ENCODE peak calls at places on chromosomes 1 and 21, in four cellular contexts. One of them, this sample, is unnamed.

GRCh38 chr1:8357329-8358101 is 39.6 kb downstream of the SLC45A1 start:
- DNase-seq in GM12878: no peak
- DNase-seq in K562: no peak
- DNase-seq in H1: no peak
- DNase-seq in this sample: no peak

GRCh38 chr1:37306871-37307270 is 167.5 kb upstream of the ZC3H12A start:
- DNase-seq in GM12878: no peak
- DNase-seq in K562: no peak
- DNase-seq in H1: no peak
- DNase-seq in this sample: no peak

GRCh38 chr1:68196676-68197075 is 35.6 kb downstream of the WLS start:
- DNase-seq in GM12878: no peak
- DNase-seq in K562: no peak
- DNase-seq in H1: no peak
- DNase-seq in this sample: no peak

GRCh38 chr1:21510113-21510493 is 880 bp downstream of the ALPL start:
- DNase-seq in GM12878: no peak
- DNase-seq in K562: no peak
- DNase-seq in H1: peak
- DNase-seq in this sample: no peak

GRCh38 chr1:10691075-10691739 is 105.2 kb downstream of the CASZ1 start:
- DNase-seq in GM12878: no peak
- DNase-seq in K562: no peak
- DNase-seq in H1: no peak
- DNase-seq in this sample: no peak

GRCh38 chr1:160108888-160109662 is 6.5 kb upstream of the ATP1A2 start:
- DNase-seq in GM12878: no peak
- DNase-seq in K562: no peak
- DNase-seq in H1: no peak
- DNase-seq in this sample: peak

GRCh38 chr1:221430133-221430960 is 311.5 kb downstream of the DUSP10 start:
- DNase-seq in GM12878: no peak
- DNase-seq in K562: no peak
- DNase-seq in H1: no peak
- DNase-seq in this sample: no peak

GRCh38 chr1:86018311-86018923 is 138.2 kb downstream of the COL24A1 start:
- DNase-seq in GM12878: no peak
- DNase-seq in K562: peak
- DNase-seq in H1: peak
- DNase-seq in this sample: peak

GRCh38 chr1:224493269-224493668 is 58.7 kb upstream of the WDR26 start:
- DNase-seq in GM12878: no peak
- DNase-seq in K562: no peak
- DNase-seq in H1: no peak
- DNase-seq in this sample: no peak

GRCh38 chr1:5915587-5916571 is 76.3 kb downstream of the NPHP4 start:
- DNase-seq in GM12878: peak
- DNase-seq in K562: peak
- DNase-seq in H1: no peak
- DNase-seq in this sample: peak

GRCh38 chr1:59601032-59601431 is 213.7 kb upstream of the HOOK1 start:
- DNase-seq in GM12878: no peak
- DNase-seq in K562: no peak
- DNase-seq in H1: no peak
- DNase-seq in this sample: no peak

GRCh38 chr21:15730484-15731242 is 881 bp downstream of the USP25 start:
- DNase-seq in GM12878: no peak
- DNase-seq in K562: peak
- DNase-seq in H1: no peak
- DNase-seq in this sample: no peak

GRCh38 chr1:68291763-68292384 is 59.6 kb upstream of the WLS start:
- DNase-seq in GM12878: no peak
- DNase-seq in K562: no peak
- DNase-seq in H1: no peak
- DNase-seq in this sample: no peak

GRCh38 chr21:34947122-34947534 is 102.0 kb downstream of the RUNX1 start:
- DNase-seq in GM12878: no peak
- DNase-seq in K562: no peak
- DNase-seq in H1: no peak
- DNase-seq in this sample: no peak

GRCh38 chr1:50348449-50349241 is 74.6 kb downstream of the DMRTA2 start:
- DNase-seq in GM12878: no peak
- DNase-seq in K562: peak
- DNase-seq in H1: no peak
- DNase-seq in this sample: peak

GRCh38 chr21:37619464-37619974 is 252.9 kb downstream of the DYRK1A start:
- DNase-seq in GM12878: no peak
- DNase-seq in K562: no peak
- DNase-seq in H1: no peak
- DNase-seq in this sample: no peak

GRCh38 chr21:17674106-17674505 is 61.4 kb upstream of the BTG3 start:
- DNase-seq in GM12878: no peak
- DNase-seq in K562: no peak
- DNase-seq in H1: no peak
- DNase-seq in this sample: no peak

GRCh38 chr1:245301921-245302320 is 147.1 kb downstream of the KIF26B start:
- DNase-seq in GM12878: no peak
- DNase-seq in K562: no peak
- DNase-seq in H1: no peak
- DNase-seq in this sample: no peak

GRCh38 chr1:6889875-6890480 is 104.7 kb downstream of the CAMTA1 start:
- DNase-seq in GM12878: no peak
- DNase-seq in K562: peak
- DNase-seq in H1: no peak
- DNase-seq in this sample: peak

GRCh38 chr21:39258207-39258606 is 55.2 kb downstream of the BRWD1 start:
- DNase-seq in GM12878: no peak
- DNase-seq in K562: no peak
- DNase-seq in H1: no peak
- DNase-seq in this sample: no peak

GRCh38 chr1:8097077-8097799 is 71.1 kb upstream of the ERRFI1 start:
- DNase-seq in GM12878: peak
- DNase-seq in K562: no peak
- DNase-seq in H1: no peak
- DNase-seq in this sample: no peak

GRCh38 chr21:34021726-34022125 is 51.7 kb upstream of the MRPS6 start:
- DNase-seq in GM12878: no peak
- DNase-seq in K562: no peak
- DNase-seq in H1: no peak
- DNase-seq in this sample: no peak

GRCh38 chr1:194102607-194103006 is 916.2 kb upstream of the B3GALT2 start:
- DNase-seq in GM12878: no peak
- DNase-seq in K562: no peak
- DNase-seq in H1: no peak
- DNase-seq in this sample: no peak

GRCh38 chr21:26776320-26777021 is 68.7 kb downstream of the ADAMTS1 start:
- DNase-seq in GM12878: no peak
- DNase-seq in K562: no peak
- DNase-seq in H1: no peak
- DNase-seq in this sample: no peak

GRCh38 chr1:87513270-87513669 is 184.6 kb downstream of the LMO4 start:
- DNase-seq in GM12878: no peak
- DNase-seq in K562: no peak
- DNase-seq in H1: no peak
- DNase-seq in this sample: no peak

GRCh38 chr21:29257701-29258100 is 41.0 kb upstream of the BACH1 start:
- DNase-seq in GM12878: no peak
- DNase-seq in K562: no peak
- DNase-seq in H1: no peak
- DNase-seq in this sample: no peak

GRCh38 chr1:114482585-114482984 is 28.4 kb downstream of the TRIM33 start:
- DNase-seq in GM12878: no peak
- DNase-seq in K562: no peak
- DNase-seq in H1: no peak
- DNase-seq in this sample: no peak

GRCh38 chr1:116529199-116529616 is 41.6 kb downstream of the CD58 start:
- DNase-seq in GM12878: no peak
- DNase-seq in K562: no peak
- DNase-seq in H1: no peak
- DNase-seq in this sample: no peak

GRCh38 chr1:27233677-27234053 is 767 bp upstream of the WDTC1 start:
- DNase-seq in GM12878: no peak
- DNase-seq in K562: peak
- DNase-seq in H1: no peak
- DNase-seq in this sample: no peak

GRCh38 chr1:27234054-27234882 is at the start of gene WDTC1:
- DNase-seq in GM12878: peak
- DNase-seq in K562: peak
- DNase-seq in H1: peak
- DNase-seq in this sample: peak

GRCh38 chr1:27237112-27237511 is 2.7 kb downstream of the WDTC1 start:
- DNase-seq in GM12878: no peak
- DNase-seq in K562: no peak
- DNase-seq in H1: no peak
- DNase-seq in this sample: no peak

GRCh38 chr1:27238032-27238431 is 3.6 kb downstream of the WDTC1 start:
- DNase-seq in GM12878: no peak
- DNase-seq in K562: no peak
- DNase-seq in H1: no peak
- DNase-seq in this sample: no peak

GRCh38 chr1:27235827-27236226 is 1.4 kb downstream of the WDTC1 start:
- DNase-seq in GM12878: no peak
- DNase-seq in K562: no peak
- DNase-seq in H1: no peak
- DNase-seq in this sample: no peak
- TF ChIP-seq NRF1 in GM12878: no peak
- TF ChIP-seq NRF1 in K562: no peak
- TF ChIP-seq NRF1 in H1: no peak
- TF ChIP-seq NRF1 in this sample: no peak

GRCh38 chr1:77953907-77954306 is 25.0 kb downstream of the FUBP1 start:
- DNase-seq in GM12878: no peak
- DNase-seq in K562: no peak
- DNase-seq in H1: no peak
- DNase-seq in this sample: no peak

GRCh38 chr1:77950873-77951272 is 28.0 kb downstream of the FUBP1 start:
- DNase-seq in GM12878: no peak
- DNase-seq in K562: no peak
- DNase-seq in H1: no peak
- DNase-seq in this sample: no peak

GRCh38 chr1:77951328-77951727 is 27.5 kb downstream of the FUBP1 start:
- DNase-seq in GM12878: no peak
- DNase-seq in K562: no peak
- DNase-seq in H1: no peak
- DNase-seq in this sample: no peak

GRCh38 chr1:77945345-77945744 is 33.5 kb downstream of the FUBP1 start:
- DNase-seq in GM12878: no peak
- DNase-seq in K562: no peak
- DNase-seq in H1: no peak
- DNase-seq in this sample: no peak

DNA sequence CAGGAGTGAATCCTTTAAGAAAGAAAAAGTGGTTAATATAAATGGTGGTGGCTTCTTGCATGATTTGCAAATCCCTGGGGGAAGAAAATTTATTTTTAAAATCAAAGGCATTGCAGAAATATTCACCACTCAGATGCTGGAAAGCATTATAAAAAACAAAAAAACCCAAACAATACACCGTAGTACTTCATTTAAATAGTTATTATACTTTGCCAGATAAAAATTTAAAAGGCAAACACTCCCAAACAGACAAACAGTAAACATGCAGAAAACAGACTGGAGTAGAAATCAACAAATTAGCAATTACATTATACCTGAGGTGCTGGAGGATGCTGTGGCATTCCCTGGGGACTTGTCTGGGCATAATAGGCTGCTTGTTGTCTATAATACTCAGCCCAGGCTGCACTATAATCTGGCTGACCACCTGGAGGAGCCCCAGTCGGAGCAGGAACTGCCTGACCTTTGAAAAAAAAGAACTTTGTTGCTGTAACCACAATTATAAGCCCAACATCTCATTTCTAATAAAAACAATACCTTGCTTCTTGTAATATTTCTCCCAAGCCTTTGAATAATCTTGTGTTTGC is 29.9 kb downstream of the FUBP1 start:
- DNase-seq in GM12878: no peak
- DNase-seq in K562: peak
- DNase-seq in H1: no peak
- DNase-seq in this sample: peak
- TF ChIP-seq NRF1 in GM12878: no peak
- TF ChIP-seq NRF1 in K562: no peak
- TF ChIP-seq NRF1 in H1: no peak
- TF ChIP-seq NRF1 in this sample: no peak

GRCh38 chr1:183931646-183932271 is 105.8 kb downstream of the COLGALT2 start:
- DNase-seq in GM12878: no peak
- DNase-seq in K562: no peak
- DNase-seq in H1: no peak
- DNase-seq in this sample: no peak
- TF ChIP-seq NRF1 in GM12878: no peak
- TF ChIP-seq NRF1 in K562: no peak
- TF ChIP-seq NRF1 in H1: no peak
- TF ChIP-seq NRF1 in this sample: no peak

GRCh38 chr1:235953801-235954200 is 87.1 kb upstream of the LYST start:
- DNase-seq in GM12878: no peak
- DNase-seq in K562: no peak
- DNase-seq in H1: no peak
- DNase-seq in this sample: no peak

GRCh38 chr1:235955777-235956176 is 89.1 kb upstream of the LYST start:
- DNase-seq in GM12878: no peak
- DNase-seq in K562: no peak
- DNase-seq in H1: no peak
- DNase-seq in this sample: no peak

GRCh38 chr1:235954306-235955283 is 87.9 kb upstream of the LYST start:
- DNase-seq in GM12878: peak
- DNase-seq in K562: no peak
- DNase-seq in H1: no peak
- DNase-seq in this sample: no peak

GRCh38 chr1:235950318-235950717 is 83.6 kb upstream of the LYST start:
- DNase-seq in GM12878: no peak
- DNase-seq in K562: no peak
- DNase-seq in H1: no peak
- DNase-seq in this sample: no peak

DNA sequence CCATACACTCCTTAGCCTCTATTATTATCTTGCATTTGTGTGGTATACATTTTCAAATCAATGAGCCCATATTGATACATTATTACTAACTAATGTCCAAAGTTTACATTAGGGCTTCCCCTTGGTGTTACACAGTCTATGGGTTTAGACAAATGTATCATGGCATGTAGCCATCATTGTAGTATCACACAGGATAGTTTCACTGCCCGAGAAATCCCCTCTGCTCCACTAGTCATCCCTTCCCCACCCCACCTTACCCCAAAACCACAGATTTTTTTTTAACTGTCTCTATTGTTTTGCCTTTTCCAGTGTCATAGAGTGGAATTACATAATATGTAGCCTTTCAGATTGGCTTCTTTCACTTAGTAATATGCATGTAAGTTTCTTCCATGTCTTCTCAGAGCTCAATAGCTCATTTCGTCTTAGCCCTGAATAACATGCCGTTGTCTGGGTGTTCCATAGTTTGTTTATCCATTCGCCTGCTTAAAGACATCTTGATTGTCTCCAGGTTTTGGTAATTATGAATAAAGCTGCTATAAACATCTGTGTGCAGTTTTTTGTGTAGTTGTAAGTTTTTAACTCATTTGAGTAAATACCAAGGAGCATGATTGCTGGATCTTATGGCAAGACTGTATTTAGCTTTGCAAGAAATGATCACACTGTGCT is 86.4 kb upstream of the LYST start:
- DNase-seq in GM12878: peak
- DNase-seq in K562: no peak
- DNase-seq in H1: no peak
- DNase-seq in this sample: no peak
- TF ChIP-seq NRF1 in GM12878: no peak
- TF ChIP-seq NRF1 in K562: no peak
- TF ChIP-seq NRF1 in H1: no peak
- TF ChIP-seq NRF1 in this sample: no peak